ENCODE peak calls at places on chromosomes 4 and X, in nine cellular contexts. V, R, P, W, U, B, M, C and L are unnamed samples.

GRCh38 chrX:103175944-103176753 is 38.8 kb upstream of the BEX4 start:
- DNase-seq in C (peak), U (no peak), W (peak), R (peak), B (peak), M (peak), P (peak), V (no peak), L (peak)

GRCh38 chr4:124904723-124905390 is 192.3 kb upstream of the ANKRD50 start:
- DNase-seq in R (no peak), C (no peak), B (no peak), M (no peak), P (no peak), V (no peak), W (no peak), U (no peak), L (no peak)

GRCh38 chr4:131534944-131535640 is 1614.0 kb upstream of the PCDH10 start:
- DNase-seq in M (no peak), B (no peak), U (no peak), R (no peak), W (no peak), C (no peak), P (no peak), V (no peak), L (no peak)

GRCh38 chrX:150692837-150693781 is at the start of gene MTMR1:
- DNase-seq in R (no peak), B (peak), M (peak), W (no peak), P (no peak), V (no peak), C (no peak), U (no peak), L (peak)

GRCh38 chr4:110071466-110071865 is 126.9 kb downstream of the ELOVL6 start:
- DNase-seq in R (peak), P (no peak), C (no peak), M (no peak), W (no peak), U (no peak), B (no peak), V (peak), L (no peak)

GRCh38 chr4:30870513-30870912 is 150.3 kb downstream of the PCDH7 start:
- DNase-seq in P (peak), C (no peak), V (no peak), M (no peak), B (no peak), R (peak), W (no peak), U (no peak), L (no peak)

GRCh38 chr4:174210952-174211490 is 72.4 kb downstream of the FBXO8 start:
- DNase-seq in V (no peak), U (no peak), C (no peak), R (no peak), M (no peak), P (no peak), W (no peak), B (no peak), L (no peak)

GRCh38 chr4:133316874-133317273 is 167.8 kb downstream of the PCDH10 start:
- DNase-seq in B (no peak), V (no peak), W (peak), U (no peak), C (no peak), M (no peak), P (peak), R (no peak), L (no peak)

GRCh38 chr4:46277165-46277951 is 112.6 kb downstream of the GABRA2 start:
- DNase-seq in R (no peak), V (no peak), U (no peak), C (no peak), P (no peak), M (no peak), B (no peak), W (no peak), L (no peak)

GRCh38 chrX:123961268-123962005 is at the start of gene STAG2:
- DNase-seq in C (peak), R (peak), W (peak), B (peak), V (peak), U (no peak), P (peak), M (peak), L (peak)

GRCh38 chrX:138885886-138886285 is 174.4 kb upstream of the FGF13 start:
- DNase-seq in C (no peak), P (peak), B (no peak), W (peak), V (no peak), U (no peak), R (no peak), M (no peak), L (no peak)

GRCh38 chrX:139803224-139803623 is 95.3 kb upstream of the MCF2 start:
- DNase-seq in W (no peak), B (no peak), R (no peak), V (no peak), U (no peak), M (no peak), C (no peak), P (no peak), L (no peak)